ENCODE peak calls at places on chromosome 13, in four cellular contexts. Q is GM04503, F is transverse colon, Z is substantia nigra. C is an unnamed sample.
A peak's percentile ranks its signal among the peaks of the same experiment; 100 is the strongest.

GRCh38 chr13:100363351-100363750 is 225.2 kb downstream of the GGACT start:
- DNase-seq in Q (peak; percentile 21), F (no peak), Z (no peak), C (no peak)

GRCh38 chr13:30027569-30028455 is 177.4 kb upstream of the UBL3 start:
- DNase-seq in Q (no peak), F (no peak), Z (no peak), C (no peak)

GRCh38 chr13:25806304-25806974 is 245.4 kb downstream of the SHISA2 start:
- DNase-seq in Q (no peak), F (no peak), Z (no peak), C (no peak)

GRCh38 chr13:28346136-28346535 is 148.8 kb downstream of the FLT1 start:
- DNase-seq in Q (no peak), F (no peak), Z (no peak), C (no peak)

GRCh38 chr13:95067303-95067702 is 233.9 kb downstream of the ABCC4 start:
- DNase-seq in Q (no peak), F (no peak), Z (no peak), C (no peak)

GRCh38 chr13:20360835-20361412 is 128.8 kb upstream of the GJB6 start:
- DNase-seq in Q (no peak), F (no peak), Z (no peak), C (no peak)

GRCh38 chr13:47463726-47464125 is 537.3 kb downstream of the SUCLA2 start:
- DNase-seq in Q (no peak), F (no peak), Z (no peak), C (no peak)

GRCh38 chr13:59261928-59262488 is 901.7 kb downstream of the DIAPH3 start:
- DNase-seq in Q (no peak), F (no peak), Z (no peak), C (peak; percentile 42)

GRCh38 chr13:73059460-73060250 is 850 bp downstream of the KLF5 start:
- DNase-seq in Q (no peak), F (no peak), Z (no peak), C (no peak)

GRCh38 chr13:49517461-49517860 is 21.7 kb downstream of the PHF11 start:
- DNase-seq in Q (no peak), F (no peak), Z (no peak), C (peak; percentile 55)

GRCh38 chr13:111484129-111484925 is 163.9 kb downstream of the TEX29 start:
- DNase-seq in Q (no peak), F (no peak), Z (no peak), C (no peak)

GRCh38 chr13:67776171-67776570 is 546.0 kb upstream of the PCDH9 start:
- DNase-seq in Q (no peak), F (no peak), Z (no peak), C (no peak)

C was measured in globus pallidus.